ENCODE peak calls at places on chromosome 1, in seven cellular contexts. X is HT1080; M is NCI-H1105; G is stimulated activated CD4-positive, alpha-beta T cell treated with anti-CD3 and anti-CD28 coated beads, Interleukin-12 subunit alpha, Interleukin-12 subunit beta, amount 100 ng/mL, for 48 hours; J is ACHN; U is fibroblast of pulmonary artery; H is neural crest cell. N is an unnamed sample.

GRCh38 chr1:185483647-185484450 is 166.8 kb upstream of the IVNS1ABP start:
- DNase-seq in X (peak; percentile 90), M (no peak), G (no peak), J (peak; percentile 10), U (peak; percentile 80), H (no peak), N (peak; percentile 98)

GRCh38 chr1:41192456-41193188 is 49.5 kb downstream of the SCMH1 start:
- DNase-seq in X (no peak), M (no peak), G (no peak), J (no peak), U (peak; percentile 16), H (no peak), N (no peak)

GRCh38 chr1:209485759-209486158 is 97.8 kb upstream of the CAMK1G start:
- DNase-seq in X (no peak), M (no peak), G (no peak), J (no peak), U (no peak), H (no peak), N (no peak)

GRCh38 chr1:180640531-180640949 is 8.7 kb downstream of the XPR1 start:
- DNase-seq in X (no peak), M (no peak), G (no peak), J (no peak), U (no peak), H (no peak), N (no peak)

GRCh38 chr1:220873087-220873486 is 6.2 kb upstream of the HLX start:
- DNase-seq in X (no peak), M (no peak), G (no peak), J (no peak), U (no peak), H (no peak), N (no peak)

GRCh38 chr1:196774603-196775002 is at the start of gene CFHR3:
- DNase-seq in X (no peak), M (no peak), G (no peak), J (no peak), U (no peak), H (no peak), N (no peak)

GRCh38 chr1:228334226-228334935 is 72.3 kb downstream of the TRIM11 start:
- DNase-seq in X (no peak), M (no peak), G (no peak), J (no peak), U (no peak), H (no peak), N (no peak)

GRCh38 chr1:224615861-224616760 is at the start of gene CNIH3:
- DNase-seq in X (peak; percentile 95), M (peak; percentile 93), G (no peak), J (peak; percentile 72), U (peak; percentile 61), H (peak; percentile 31), N (peak; percentile 22)

GRCh38 chr1:40783001-40783905 is at the start of gene KCNQ4:
- DNase-seq in X (no peak), M (peak; percentile 41), G (no peak), J (peak; percentile 45), U (no peak), H (peak; percentile 31), N (no peak)

GRCh38 chr1:64223329-64224151 is 20.1 kb downstream of the UBE2U start:
- DNase-seq in X (peak; percentile 91), M (no peak), G (no peak), J (peak; percentile 69), U (peak; percentile 75), H (no peak), N (no peak)

GRCh38 chr1:72481420-72481819 is 199.1 kb upstream of the NEGR1 start:
- DNase-seq in X (no peak), M (no peak), G (no peak), J (no peak), U (no peak), H (no peak), N (no peak)

GRCh38 chr1:23581219-23581618 is 21.9 kb upstream of the ID3 start:
- DNase-seq in X (peak; percentile 70), M (no peak), G (no peak), J (no peak), U (peak; percentile 85), H (peak; percentile 32), N (no peak)

GRCh38 chr1:99365121-99365520 is 100.8 kb downstream of the PLPPR4 start:
- DNase-seq in X (no peak), M (no peak), G (no peak), J (no peak), U (no peak), H (no peak), N (no peak)

GRCh38 chr1:167936930-167937708 is at the start of gene MPC2:
- DNase-seq in X (peak; percentile 63), M (peak; percentile 75), G (peak; percentile 35), J (peak; percentile 74), U (peak; percentile 71), H (peak; percentile 25), N (peak; percentile 65)

GRCh38 chr1:205939690-205940330 is 3.4 kb downstream of the SLC26A9 start:
- DNase-seq in X (no peak), M (peak; percentile 96), G (no peak), J (no peak), U (no peak), H (peak; percentile 35), N (peak; percentile 44)

GRCh38 chr1:186680031-186681012 is at the start of gene PTGS2:
- DNase-seq in X (peak; percentile 93), M (peak; percentile 86), G (peak; percentile 31), J (peak; percentile 78), U (peak; percentile 98), H (peak; percentile 45), N (peak; percentile 88)

GRCh38 chr1:64848136-64848535 is 103.3 kb downstream of the RAVER2 start:
- DNase-seq in X (no peak), M (no peak), G (no peak), J (no peak), U (no peak), H (no peak), N (no peak)

GRCh38 chr1:2049517-2050481 is at the start of gene PRKCZ:
- DNase-seq in X (no peak), M (peak; percentile 93), G (peak; percentile 87), J (peak; percentile 88), U (no peak), H (no peak), N (peak; percentile 85)

GRCh38 chr1:61120998-61121397 is 38.6 kb downstream of the NFIA start:
- DNase-seq in X (no peak), M (no peak), G (no peak), J (no peak), U (peak; percentile 69), H (no peak), N (peak; percentile 47)

GRCh38 chr1:197320991-197321531 is 53.0 kb downstream of the CRB1 start:
- DNase-seq in X (peak; percentile 24), M (no peak), G (no peak), J (peak; percentile 12), U (peak; percentile 85), H (no peak), N (peak; percentile 23)

GRCh38 chr1:178024504-178024903 is 54.6 kb upstream of the SEC16B start:
- DNase-seq in X (no peak), M (no peak), G (no peak), J (no peak), U (no peak), H (no peak), N (no peak)

GRCh38 chr1:201500670-201501120 is 6.2 kb downstream of the CSRP1 start:
- DNase-seq in X (no peak), M (no peak), G (no peak), J (no peak), U (peak; percentile 55), H (no peak), N (no peak)

GRCh38 chr1:200445213-200445612 is 35.4 kb upstream of the ZNF281 start:
- DNase-seq in X (peak; percentile 82), M (no peak), G (no peak), J (no peak), U (no peak), H (no peak), N (no peak)

GRCh38 chr1:235781807-235782206 is 84.9 kb downstream of the LYST start:
- DNase-seq in X (no peak), M (no peak), G (no peak), J (no peak), U (peak; percentile 18), H (no peak), N (no peak)

GRCh38 chr1:2548068-2548589 is 8.0 kb upstream of the TNFRSF14 start:
- DNase-seq in X (peak; percentile 62), M (peak; percentile 55), G (peak; percentile 79), J (peak; percentile 68), U (peak; percentile 63), H (peak; percentile 75), N (peak; percentile 73)

GRCh38 chr1:182781849-182782586 is 7.6 kb upstream of the NPL start:
- DNase-seq in X (peak; percentile 63), M (peak; percentile 71), G (peak; percentile 61), J (peak; percentile 54), U (peak; percentile 70), H (peak; percentile 38), N (peak; percentile 77)

GRCh38 chr1:156359973-156360372 is 9.0 kb upstream of the RHBG start:
- DNase-seq in X (no peak), M (no peak), G (no peak), J (peak; percentile 21), U (peak; percentile 25), H (no peak), N (peak; percentile 70)

GRCh38 chr1:156115514-156116374 is 1.2 kb downstream of the LMNA start:
- DNase-seq in X (peak; percentile 88), M (peak; percentile 13), G (no peak), J (peak; percentile 83), U (peak; percentile 85), H (no peak), N (peak; percentile 50)

GRCh38 chr1:63621698-63622097 is 28.5 kb downstream of the PGM1 start:
- DNase-seq in X (no peak), M (no peak), G (no peak), J (no peak), U (peak; percentile 57), H (no peak), N (no peak)

GRCh38 chr1:77900687-77901293 is 12.4 kb downstream of the NEXN start:
- DNase-seq in X (peak; percentile 64), M (peak; percentile 23), G (no peak), J (peak; percentile 64), U (peak; percentile 77), H (no peak), N (peak; percentile 65)

GRCh38 chr1:67031848-67032247 is 22.1 kb downstream of the SLC35D1 start:
- DNase-seq in X (no peak), M (no peak), G (no peak), J (no peak), U (no peak), H (no peak), N (no peak)

GRCh38 chr1:223745731-223746130 is 33.4 kb downstream of the CAPN2 start:
- DNase-seq in X (no peak), M (no peak), G (no peak), J (no peak), U (peak; percentile 38), H (no peak), N (no peak)

GRCh38 chr1:53946252-53947171 is at the start of gene LRRC42:
- DNase-seq in X (no peak), M (peak; percentile 92), G (no peak), J (no peak), U (no peak), H (no peak), N (no peak)

GRCh38 chr1:204889681-204890373 is 19.2 kb downstream of the NFASC start:
- DNase-seq in X (no peak), M (no peak), G (no peak), J (no peak), U (no peak), H (no peak), N (no peak)

N was measured in SK-MEL-5.